ENCODE peak calls at places on chromosomes 1 and 21, in four cellular contexts. C is pulmonary artery endothelial cell; N is activated CD4-positive, CD25-positive, alpha-beta regulatory T cell treated with anti-CD3 and anti-CD28 coated beads, Interleukin-2, amount 50 U/mL, for 72 hours; D is choroid plexus epithelial cell. G is an unnamed sample.

GRCh38 chr1:9883585-9884449 is 26.3 kb downstream of the CTNNBIP1 start:
- DNase-seq in C (no peak), N (no peak), D (no peak), G (no peak)

GRCh38 chr1:3857791-3858129 is 484 bp downstream of the DFFB start:
- DNase-seq in C (no peak), N (no peak), D (no peak), G (no peak)

GRCh38 chr1:181754103-181754502 is 270.8 kb downstream of the CACNA1E start:
- DNase-seq in C (no peak), N (no peak), D (no peak), G (no peak)

GRCh38 chr1:172699111-172699510 is 40.2 kb downstream of the FASLG start:
- DNase-seq in C (peak), N (peak), D (peak), G (peak)

GRCh38 chr21:44736291-44737004 is 25.1 kb upstream of the TSPEAR start:
- DNase-seq in C (no peak), N (no peak), D (no peak), G (no peak)

GRCh38 chr1:231879296-231879695 is 252.7 kb downstream of the DISC1 start:
- DNase-seq in C (no peak), N (no peak), D (no peak), G (no peak)

GRCh38 chr1:207186503-207186902 is 82.5 kb downstream of the C4BPA start:
- DNase-seq in C (no peak), N (no peak), D (peak), G (no peak)

GRCh38 chr1:104856091-104856490 is 1106.4 kb downstream of the AMY1C start:
- DNase-seq in C (no peak), N (no peak), D (no peak), G (no peak)

GRCh38 chr1:174692313-174692712 is 244.5 kb downstream of the GPR52 start:
- DNase-seq in C (no peak), N (no peak), D (peak), G (peak)

GRCh38 chr1:56920551-56920950 is 45.3 kb downstream of the C8B start:
- DNase-seq in C (no peak), N (no peak), D (peak), G (peak)

GRCh38 chr1:198498881-198499280 is 41.6 kb downstream of the ATP6V1G3 start:
- DNase-seq in C (no peak), N (no peak), D (peak), G (no peak)

GRCh38 chr1:204971700-204972336 is 71.2 kb upstream of the CNTN2 start:
- DNase-seq in C (peak), N (no peak), D (peak), G (peak)

G was measured in skeletal muscle cell.